ENCODE peak calls at places on chromosomes 2 and 18, in nine cellular contexts. P is tibial nerve, V is suprapubic skin, N is A549, L is K562, S is sigmoid colon, G is transverse colon, C is stomach, R is H1. U is an unnamed sample.

GRCh38 chr2:1605659-1606400 is 138.5 kb downstream of the PXDN start:
- DNase-seq in C (no peak), L (no peak), V (no peak), P (no peak), R (peak), G (no peak), N (no peak), S (peak), U (no peak)

GRCh38 chr18:57585421-57585820 is 1.1 kb downstream of the FECH start:
- DNase-seq in R (no peak), N (no peak), V (no peak), P (no peak), C (no peak), G (no peak), L (no peak), S (no peak), U (no peak)

GRCh38 chr18:39571511-39571910 is 2005.9 kb upstream of the CELF4 start:
- DNase-seq in V (no peak), G (no peak), C (no peak), L (peak), N (peak), R (no peak), P (no peak), S (no peak), U (no peak)

GRCh38 chr2:45083175-45083574 is 73.9 kb upstream of the SIX2 start:
- DNase-seq in P (no peak), S (no peak), V (no peak), C (no peak), N (no peak), R (no peak), G (no peak), L (no peak), U (no peak)

GRCh38 chr2:233674995-233675394 is 3.3 kb downstream of the UGT1A9 start:
- DNase-seq in C (no peak), L (no peak), G (no peak), V (no peak), N (no peak), R (no peak), P (no peak), S (no peak), U (no peak)

GRCh38 chr2:238487652-238488346 is 61.1 kb downstream of the ASB1 start:
- DNase-seq in C (peak), N (no peak), G (no peak), P (no peak), S (peak), R (no peak), V (peak), L (no peak), U (no peak)

GRCh38 chr2:28276076-28276618 is 116.5 kb upstream of the FOSL2 start:
- DNase-seq in G (no peak), P (no peak), L (peak), V (no peak), R (no peak), N (peak), S (no peak), C (no peak), U (no peak)

GRCh38 chr18:845152-845819 is 33.2 kb upstream of the YES1 start:
- DNase-seq in V (no peak), N (peak), P (no peak), L (no peak), C (no peak), S (no peak), G (no peak), R (no peak), U (no peak)

GRCh38 chr2:114446571-114446970 is 4.1 kb downstream of the DPP10 start:
- DNase-seq in S (no peak), N (no peak), G (no peak), L (no peak), R (no peak), P (no peak), C (no peak), V (no peak), U (no peak)

GRCh38 chr2:121634354-121635307 is 14.6 kb downstream of the CLASP1 start:
- DNase-seq in R (no peak), S (no peak), G (no peak), P (no peak), C (no peak), V (no peak), L (no peak), N (peak), U (no peak)

GRCh38 chr18:10133516-10133915 is 219.7 kb downstream of the VAPA start:
- DNase-seq in C (no peak), N (no peak), L (no peak), V (no peak), P (no peak), G (no peak), R (no peak), S (no peak), U (no peak)

GRCh38 chr2:33019796-33020195 is 73.0 kb downstream of the LTBP1 start:
- DNase-seq in L (no peak), N (no peak), P (no peak), V (no peak), G (no peak), R (no peak), S (no peak), C (no peak), U (no peak)

GRCh38 chr2:231393149-231394131 is 2.1 kb upstream of the B3GNT7 start:
- DNase-seq in G (no peak), N (no peak), S (no peak), L (no peak), R (no peak), C (no peak), P (no peak), V (no peak), U (no peak)

GRCh38 chr2:239935789-239936758 is 89.1 kb downstream of the NDUFA10 start:
- DNase-seq in R (no peak), S (peak), G (no peak), P (no peak), C (peak), N (no peak), V (peak), L (no peak), U (no peak)

GRCh38 chr2:233209117-233209977 is 42.1 kb upstream of the ATG16L1 start:
- DNase-seq in S (no peak), G (no peak), P (no peak), N (peak), V (no peak), R (peak), C (no peak), L (peak), U (no peak)

GRCh38 chr2:31170071-31170698 is 31.9 kb upstream of the GALNT14 start:
- DNase-seq in L (peak), P (peak), R (peak), C (peak), G (peak), N (peak), V (no peak), S (no peak), U (peak)

GRCh38 chr2:15615310-15615920 is 23.7 kb downstream of the DDX1 start:
- DNase-seq in L (no peak), V (no peak), P (no peak), G (no peak), S (no peak), N (no peak), R (no peak), C (no peak), U (no peak)

GRCh38 chr2:20288941-20289340 is 61.7 kb downstream of the PUM2 start:
- DNase-seq in C (no peak), G (no peak), P (no peak), S (no peak), N (peak), V (no peak), R (no peak), L (peak), U (no peak)

GRCh38 chr2:222862068-222862914 is 1.5 kb downstream of the ACSL3 start:
- DNase-seq in N (no peak), V (no peak), C (no peak), S (no peak), L (no peak), P (no peak), R (no peak), G (peak), U (no peak)

GRCh38 chr2:221467610-221468009 is 104.5 kb downstream of the EPHA4 start:
- DNase-seq in L (no peak), G (no peak), C (no peak), N (no peak), V (no peak), R (no peak), P (no peak), S (no peak), U (peak)

GRCh38 chr18:61209802-61210201 is 123.4 kb upstream of the CDH20 start:
- DNase-seq in R (no peak), C (no peak), N (no peak), G (no peak), S (no peak), P (no peak), L (no peak), V (peak), U (no peak)
- TF ChIP-seq EP300 in R (no peak), C (no peak), N (no peak), G (no peak), S (no peak), P (no peak), L (no peak), V (no peak), U (no peak)

DNA sequence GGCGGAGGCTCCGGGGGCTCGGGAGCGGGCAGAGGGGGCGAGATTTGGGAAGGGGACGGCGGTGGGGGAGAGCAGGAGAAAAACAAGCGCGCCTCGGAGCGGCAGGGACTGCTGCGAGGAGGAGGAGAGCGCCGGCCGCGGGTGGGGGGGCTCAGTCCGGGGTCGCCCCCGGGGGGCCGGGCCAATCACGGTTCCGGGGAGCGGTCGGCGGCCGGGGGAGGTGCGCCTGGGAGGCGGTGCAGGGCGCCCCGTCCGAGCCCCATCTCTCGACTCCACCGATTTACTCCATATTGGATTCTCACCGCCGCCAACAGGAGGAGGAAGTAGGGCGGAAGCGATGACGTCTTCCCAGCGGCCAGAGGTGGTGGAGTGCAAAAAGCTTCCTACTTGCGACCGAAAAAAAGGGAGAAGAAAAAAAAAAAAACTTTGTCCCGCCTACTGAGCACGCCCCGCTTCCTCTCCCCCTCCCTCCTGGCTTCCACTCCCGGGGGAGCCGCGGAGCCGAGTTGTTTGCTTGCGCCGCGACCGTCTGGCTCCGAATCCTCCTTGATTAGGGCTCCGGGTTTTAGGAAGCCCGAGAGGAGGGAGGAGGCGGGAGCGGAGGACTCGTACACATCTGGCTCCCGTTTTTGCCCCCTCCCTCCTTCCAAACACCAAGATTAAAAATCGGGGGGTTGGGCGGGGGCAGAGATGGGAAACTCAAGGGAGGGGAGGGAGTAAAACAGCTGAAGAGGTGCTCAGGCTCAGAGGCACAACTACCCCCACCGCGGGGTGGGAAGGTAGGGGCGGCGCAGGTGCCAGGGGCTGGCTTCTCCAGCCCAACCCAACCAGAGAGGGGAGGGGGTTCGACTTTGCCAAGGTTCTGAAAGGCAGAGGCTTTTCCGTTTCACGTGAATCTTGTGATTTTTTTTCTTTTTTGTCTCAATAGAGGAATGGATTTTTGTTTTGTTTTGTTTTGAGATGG is at the start of gene SPRED2:
- DNase-seq in V (peak), R (peak), C (peak), G (peak), L (peak), P (peak), N (peak), S (peak), U (peak)
- TF ChIP-seq CTCF in V (no peak), R (no peak), C (no peak), G (peak), L (peak), P (peak), N (peak), S (no peak), U (peak)

DNA sequence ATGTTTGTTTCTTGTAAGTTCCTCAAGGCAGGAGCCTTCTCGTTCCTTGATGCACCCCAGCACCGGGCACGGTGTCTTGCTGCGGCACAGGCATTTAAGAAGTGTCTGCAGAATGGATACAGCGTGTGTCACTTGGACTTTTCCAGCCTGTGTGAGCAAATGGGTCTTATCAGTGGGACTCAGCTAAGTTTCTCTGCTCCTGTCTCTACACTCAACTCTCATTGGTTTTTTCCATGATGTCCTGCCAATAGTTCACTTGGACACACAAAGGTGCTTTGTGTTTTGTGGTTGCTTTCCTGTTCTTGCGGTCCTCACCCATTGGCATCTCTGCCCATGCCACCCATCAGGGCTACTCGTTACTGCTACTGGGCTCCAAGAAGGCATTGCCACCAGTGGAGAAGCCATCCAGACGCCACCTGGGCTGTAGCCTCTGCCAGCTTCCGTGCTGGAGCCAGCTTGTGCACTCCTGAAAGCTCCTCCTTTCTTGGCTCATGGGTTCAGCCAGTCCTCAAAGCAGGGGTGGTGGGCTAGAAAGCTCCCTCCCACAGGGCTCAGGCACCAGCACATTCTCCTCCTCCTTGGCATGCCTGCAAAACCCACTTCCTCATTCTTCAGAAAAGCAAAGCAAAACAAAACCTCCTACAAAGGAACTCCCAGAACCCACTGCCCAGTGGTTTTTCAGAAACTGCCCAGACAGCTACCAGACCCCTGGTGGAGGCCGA is 41.4 kb downstream of the IL1R2 start:
- DNase-seq in N (no peak), C (peak), R (no peak), P (no peak), S (no peak), L (no peak), V (no peak), G (peak), U (peak)
- TF ChIP-seq POLR2A in N (no peak), C (no peak), R (no peak), P (no peak), S (no peak), L (no peak), V (no peak), G (no peak), U (no peak)

GRCh38 chr18:36465276-36465675 is 167.8 kb downstream of the FHOD3 start:
- DNase-seq in S (no peak), C (no peak), G (no peak), V (no peak), R (no peak), L (no peak), P (no peak), N (no peak), U (no peak)

GRCh38 chr18:36461551-36461987 is 164.1 kb downstream of the FHOD3 start:
- DNase-seq in S (no peak), L (no peak), V (no peak), C (no peak), R (no peak), G (no peak), N (no peak), P (no peak), U (no peak)

GRCh38 chr18:36460854-36461253 is 163.3 kb downstream of the FHOD3 start:
- DNase-seq in S (no peak), G (no peak), P (no peak), C (no peak), L (no peak), V (no peak), R (no peak), N (no peak), U (no peak)

GRCh38 chr18:36465970-36466369 is 168.5 kb downstream of the FHOD3 start:
- DNase-seq in G (no peak), C (no peak), P (no peak), N (no peak), R (no peak), S (no peak), V (no peak), L (no peak), U (no peak)

DNA sequence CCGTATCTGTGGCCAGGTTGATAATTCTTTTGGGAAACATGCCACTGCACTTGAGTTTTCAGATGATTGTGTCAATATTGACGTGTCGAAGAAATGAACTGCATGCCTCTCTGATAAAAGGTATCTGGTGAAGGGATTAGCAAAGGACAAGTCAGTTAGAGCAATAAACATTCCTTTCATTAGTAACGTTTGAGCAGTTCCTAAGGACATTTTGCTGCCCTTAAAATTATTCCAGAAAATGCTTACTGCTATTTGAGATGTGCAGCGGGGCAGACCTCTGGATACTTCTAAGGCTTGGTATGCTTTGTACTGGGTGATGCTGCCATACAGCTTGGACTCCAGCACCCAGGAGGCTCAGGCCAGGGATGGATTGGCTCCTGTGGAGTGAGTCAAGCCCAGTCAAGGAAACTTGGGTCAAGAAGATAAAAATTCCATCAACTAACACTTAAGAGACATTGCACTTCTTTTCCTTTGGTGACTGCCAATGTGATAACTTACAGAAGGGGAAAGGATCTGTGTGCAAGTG is 166.7 kb downstream of the FHOD3 start:
- DNase-seq in P (no peak), G (no peak), C (no peak), N (no peak), V (no peak), S (no peak), R (no peak), L (no peak), U (no peak)
- TF ChIP-seq EP300 in P (no peak), G (no peak), C (no peak), N (no peak), V (no peak), S (no peak), R (no peak), L (no peak), U (no peak)

U was measured in ovary.